ENCODE peak calls at places on chromosomes 4 and X, in five cellular contexts. D is cardiac muscle cell, E is endodermal cell, N is MM.1S, O is breast epithelium. W is an unnamed sample. For H3K4me1, the result is how much of the 10 kb centered on the place peaks cover.

GRCh38 chr4:136088231-136088630 is 1444.1 kb downstream of the PCDH18 start:
- DNase-seq in D (no peak), E (no peak), N (no peak), O (no peak), W (no peak)

GRCh38 chrX:10199212-10199611 is 42.4 kb downstream of the CLCN4 start:
- DNase-seq in D (peak), E (no peak), N (no peak), O (no peak), W (peak)

GRCh38 chr4:165318982-165319381 is 8.5 kb upstream of the MSMO1 start:
- DNase-seq in D (no peak), E (no peak), N (no peak), O (no peak), W (no peak)

GRCh38 chr4:86531440-86531839 is 62.7 kb upstream of the PTPN13 start:
- DNase-seq in D (no peak), E (no peak), N (no peak), O (no peak), W (no peak)

GRCh38 chr4:3231431-3231980 is 17.5 kb upstream of the MSANTD1 start:
- DNase-seq in D (no peak), E (no peak), N (no peak), O (no peak), W (no peak)

GRCh38 chrX:31271615-31272471 is 200.0 kb upstream of the FTHL17 start:
- DNase-seq in D (no peak), E (no peak), N (no peak), O (no peak), W (peak)

GRCh38 chr4:878796-879729 is 53.1 kb downstream of the GAK start:
- DNase-seq in D (no peak), E (no peak), N (no peak), O (no peak), W (no peak)

GRCh38 chr4:93317571-93317970 is 511.0 kb upstream of the ATOH1 start:
- DNase-seq in D (no peak), E (no peak), N (no peak), O (no peak), W (no peak)

GRCh38 chrX:37060999-37061398 is 52.8 kb downstream of the FAM47C start:
- DNase-seq in D (peak), E (peak), N (peak), O (no peak), W (peak)

GRCh38 chr4:79211490-79211889 is 114.4 kb downstream of the NAA11 start:
- DNase-seq in D (no peak), E (no peak), N (no peak), O (no peak), W (no peak)

GRCh38 chr4:88211473-88212252 is 53.2 kb upstream of the ABCG2 start:
- DNase-seq in D (peak), E (peak), N (peak), O (no peak), W (peak)
- H3K4me3 ChIP-seq in D (no peak), E (no peak), N (no peak), O (no peak), W (no peak)

DNA sequence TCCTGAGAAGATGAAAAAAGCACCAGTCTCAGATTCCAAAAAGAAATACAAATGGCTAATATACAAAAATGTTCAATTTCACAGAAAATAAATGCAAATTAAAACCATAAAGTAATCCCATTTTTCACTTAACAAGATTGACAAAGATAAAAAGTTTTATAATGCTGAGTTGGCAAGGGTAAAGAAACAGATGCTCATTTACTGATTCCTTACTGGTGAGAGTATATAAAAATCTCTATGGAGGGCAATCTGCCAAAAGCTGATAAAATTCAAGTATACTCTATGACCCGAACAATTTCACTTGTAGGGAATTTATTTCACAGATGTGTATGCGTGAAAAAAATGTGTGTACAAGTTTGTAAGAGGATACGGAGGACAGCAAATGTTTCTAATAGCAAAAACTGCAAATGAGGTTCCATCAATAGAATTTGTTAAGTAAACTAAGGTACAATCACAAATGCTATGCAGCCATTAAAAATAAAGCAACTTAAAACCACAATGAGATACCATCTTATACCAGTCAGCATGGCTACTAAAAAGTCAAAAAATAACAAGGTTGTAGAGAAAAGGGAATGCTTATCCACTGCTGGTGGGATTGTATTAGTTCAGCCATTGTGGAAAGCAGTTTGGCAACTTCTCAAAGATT is 23.5 kb downstream of the DHX15 start:
- DNase-seq in D (peak), E (no peak), N (no peak), O (no peak), W (peak)
- H3K4me1 ChIP-seq in D (under half), E (under half), N (under half), O (under half), W (under half)

DNA sequence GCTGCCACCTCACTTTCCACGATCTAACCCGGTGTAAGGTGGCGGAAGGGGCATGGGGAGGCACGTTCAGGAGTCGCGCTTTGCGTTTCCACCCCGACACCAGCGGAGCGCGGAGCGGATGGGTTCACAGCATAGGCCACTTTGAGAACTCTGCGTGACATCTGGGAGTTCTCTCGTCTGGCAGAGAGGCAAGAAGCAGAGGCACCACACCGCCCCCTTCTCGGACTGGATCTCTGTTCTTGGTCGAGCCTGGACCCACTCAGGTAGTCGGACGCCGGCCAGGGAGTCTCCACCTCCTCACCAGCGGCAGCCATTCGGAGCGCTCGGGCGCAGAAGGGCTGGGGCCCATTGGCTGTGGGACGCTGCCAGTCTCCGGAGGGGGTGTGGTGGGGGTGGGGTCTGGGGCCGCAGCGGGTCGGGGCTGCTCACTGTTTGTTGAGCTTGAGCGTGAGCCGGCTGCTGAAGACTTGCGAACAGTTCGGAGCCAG is at the start of gene DACH2:
- DNase-seq in D (peak), E (peak), N (peak), O (peak), W (peak)
- H3K4me3 ChIP-seq in D (peak), E (peak), N (peak), O (peak), W (peak)

GRCh38 chr4:77232653-77233052 is 75.6 kb downstream of the CCNG2 start:
- DNase-seq in D (no peak), E (no peak), N (no peak), O (no peak), W (peak)
- H3K4me1 ChIP-seq in D (under half), E (under half), N (under half), O (under half), W (under half)

GRCh38 chrX:153688534-153688899 is 791 bp downstream of the SLC6A8 start:
- DNase-seq in D (no peak), E (no peak), N (no peak), O (no peak), W (no peak)

GRCh38 chrX:153689654-153690465 is 2.1 kb downstream of the SLC6A8 start:
- DNase-seq in D (no peak), E (peak), N (no peak), O (no peak), W (no peak)

GRCh38 chrX:153688071-153688470 is 345 bp downstream of the SLC6A8 start:
- DNase-seq in D (no peak), E (no peak), N (no peak), O (no peak), W (no peak)

GRCh38 chrX:153690466-153690865 is 2.7 kb downstream of the SLC6A8 start:
- DNase-seq in D (no peak), E (no peak), N (no peak), O (no peak), W (no peak)

GRCh38 chrX:153688900-153689590 is 1.3 kb downstream of the SLC6A8 start:
- DNase-seq in D (peak), E (no peak), N (no peak), O (peak), W (no peak)
- H3K4me3 ChIP-seq in D (peak), E (peak), N (no peak), O (peak), W (peak)

GRCh38 chrX:153731117-153731844 is 6.6 kb downstream of the ABCD1 start:
- DNase-seq in D (peak), E (no peak), N (peak), O (no peak), W (no peak)
- H3K4me1 ChIP-seq in D (under half), E (under half), N (under half), O (under half), W (under half)

DNA sequence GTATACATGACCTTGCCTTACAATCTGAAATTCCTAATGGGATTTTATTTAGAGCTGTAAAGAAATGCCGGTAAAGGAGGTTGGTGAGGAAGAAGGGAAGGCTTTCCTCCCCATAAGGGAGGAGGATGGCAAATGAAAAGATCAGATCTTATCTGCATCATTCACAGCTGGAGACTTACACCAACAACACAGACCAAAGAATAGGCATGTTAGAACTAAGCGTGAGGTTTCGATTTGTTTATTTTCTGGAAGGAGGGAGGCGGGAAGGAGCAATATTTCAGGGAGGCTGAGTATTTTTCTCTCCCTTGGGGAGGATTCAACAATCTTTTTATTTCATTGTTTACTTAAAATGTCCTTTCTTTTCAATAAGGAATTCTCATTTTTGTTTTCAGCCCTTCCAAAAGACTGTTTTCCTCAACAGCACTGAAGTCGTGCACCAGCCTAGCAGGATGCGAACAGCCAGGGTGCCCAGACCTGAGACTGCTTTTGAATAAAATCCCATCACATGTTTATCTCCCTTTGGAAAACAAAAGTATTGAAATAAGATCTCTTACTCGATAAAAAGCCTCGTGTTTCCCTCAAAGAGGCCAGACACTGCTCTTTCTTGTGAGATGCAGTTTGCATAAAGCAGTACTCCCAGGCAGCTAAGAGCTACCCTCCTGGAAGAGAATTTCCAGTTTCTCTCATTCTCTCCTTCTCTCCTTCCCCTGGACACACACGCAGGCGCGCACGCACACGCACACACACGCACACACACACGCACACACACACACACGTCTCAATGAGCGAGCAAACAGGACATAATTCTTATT is 236.1 kb downstream of the MGST2 start:
- DNase-seq in D (no peak), E (no peak), N (no peak), O (no peak), W (no peak)
- H3K4me3 ChIP-seq in D (no peak), E (peak), N (no peak), O (peak), W (peak)

DNA sequence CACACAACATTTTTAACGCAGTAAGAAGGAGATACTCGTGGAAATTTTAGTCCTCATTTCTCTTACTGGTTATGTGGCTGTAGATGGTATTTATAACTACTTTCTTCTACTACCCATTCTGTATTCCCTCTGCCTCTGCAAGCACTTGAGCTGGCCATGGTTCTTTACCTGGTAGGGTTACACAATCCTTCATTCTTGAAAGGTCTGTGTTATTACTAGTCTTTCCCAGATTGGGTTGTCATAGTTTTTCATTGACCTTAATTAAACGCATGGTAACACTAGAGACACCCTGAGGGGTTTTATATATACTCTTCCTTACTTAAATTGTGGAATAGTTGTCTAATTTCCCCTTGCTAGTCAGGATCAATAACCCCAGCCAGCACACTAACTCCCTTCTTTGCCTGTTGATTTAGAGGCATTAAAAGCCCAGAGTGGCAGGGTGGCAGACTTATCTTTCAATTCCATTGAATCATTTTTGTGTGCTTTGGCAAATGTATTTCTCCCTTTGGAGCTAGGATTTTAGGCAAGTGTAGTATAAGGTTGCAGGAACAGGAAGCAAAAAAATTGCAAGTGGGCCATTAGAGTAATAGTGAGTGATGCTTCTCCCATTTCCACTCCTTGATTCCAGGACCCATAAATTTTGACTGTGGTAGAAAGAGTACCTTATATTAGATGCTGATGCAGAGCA is 113.6 kb upstream of the EMCN start:
- DNase-seq in D (no peak), E (no peak), N (no peak), O (no peak), W (no peak)
- H3K4me1 ChIP-seq in D (under half), E (under half), N (under half), O (under half), W (under half)

GRCh38 chr4:41359836-41360213 is 103.1 kb downstream of the UCHL1 start:
- DNase-seq in D (no peak), E (no peak), N (no peak), O (no peak), W (no peak)
- H3K4me3 ChIP-seq in D (peak), E (peak), N (peak), O (peak), W (peak)

DNA sequence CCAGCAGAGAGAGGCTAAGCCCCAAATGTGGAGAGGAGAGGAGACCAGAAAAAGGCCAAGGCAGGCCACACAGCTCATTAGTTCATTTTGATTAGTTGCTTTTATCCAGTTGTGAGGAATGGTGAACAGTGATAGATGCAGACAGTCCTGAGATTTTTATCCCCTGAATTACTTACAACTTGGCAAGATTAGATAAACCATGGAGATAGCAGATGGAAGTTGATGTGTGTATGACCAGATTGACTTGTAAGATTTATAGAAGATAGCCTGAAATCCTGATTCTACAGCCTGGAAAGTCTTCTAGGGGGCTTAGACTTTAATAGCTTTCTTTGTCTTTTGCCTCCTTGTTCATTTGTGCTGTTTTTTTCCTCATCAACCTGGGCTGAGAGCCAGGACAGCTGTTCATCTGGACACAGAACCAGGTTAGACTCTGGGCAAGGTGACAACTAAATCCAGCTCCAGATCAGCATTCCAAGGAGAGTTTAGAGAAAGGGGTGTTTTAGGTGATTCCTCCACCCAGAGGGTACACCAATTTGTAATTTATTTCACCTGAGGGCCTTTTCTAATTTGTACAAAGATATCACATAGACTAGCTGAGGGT is 215.5 kb downstream of the SPATA18 start:
- DNase-seq in D (no peak), E (no peak), N (no peak), O (no peak), W (no peak)
- H3K4me1 ChIP-seq in D (under half), E (under half), N (under half), O (under half), W (under half)